ENCODE peak calls at places on chromosomes 6 and 20, in seven cellular contexts. F, E, I, T, R, V and J are unnamed samples.

GRCh38 chr6:128635219-128635618 is 114.8 kb upstream of the PTPRK start:
- DNase-seq in F (no peak), E (no peak), I (no peak), T (no peak), R (no peak), V (no peak), J (no peak)

GRCh38 chr6:135231469-135231844 is 50.3 kb downstream of the MYB start:
- DNase-seq in F (no peak), E (no peak), I (no peak), T (no peak), R (no peak), V (peak; percentile 7), J (no peak)

GRCh38 chr6:12051861-12052368 is 39.8 kb downstream of the HIVEP1 start:
- DNase-seq in F (peak; percentile 93), E (no peak), I (no peak), T (no peak), R (no peak), V (peak; percentile 24), J (peak; percentile 27)

GRCh38 chr6:16676978-16677377 is 84.3 kb downstream of the ATXN1 start:
- DNase-seq in F (no peak), E (no peak), I (no peak), T (peak; percentile 62), R (no peak), V (peak; percentile 34), J (peak; percentile 39)

GRCh38 chr6:157222201-157222981 is 100.9 kb downstream of the TMEM242 start:
- DNase-seq in F (no peak), E (no peak), I (no peak), T (no peak), R (no peak), V (no peak), J (no peak)

GRCh38 chr6:25801423-25801822 is 30.4 kb downstream of the SLC17A1 start:
- DNase-seq in F (no peak), E (no peak), I (no peak), T (no peak), R (no peak), V (no peak), J (no peak)

GRCh38 chr6:156538875-156539660 is 238.1 kb upstream of the ARID1B start:
- DNase-seq in F (no peak), E (no peak), I (no peak), T (no peak), R (no peak), V (peak; percentile 55), J (no peak)

GRCh38 chr6:98471444-98471843 is 362.9 kb upstream of the POU3F2 start:
- DNase-seq in F (no peak), E (no peak), I (no peak), T (no peak), R (no peak), V (no peak), J (no peak)

GRCh38 chr6:13586936-13587542 is 12.6 kb downstream of the SIRT5 start:
- DNase-seq in F (no peak), E (no peak), I (no peak), T (no peak), R (peak; percentile 14), V (no peak), J (no peak)

GRCh38 chr6:35727206-35727934 is 9.5 kb upstream of the ARMC12 start:
- DNase-seq in F (peak; percentile 73), E (no peak), I (peak; percentile 68), T (peak; percentile 89), R (peak; percentile 64), V (peak; percentile 41), J (peak; percentile 77)

GRCh38 chr6:106608080-106608668 is 21.1 kb downstream of the RTN4IP1 start:
- DNase-seq in F (peak; percentile 89), E (no peak), I (peak; percentile 50), T (no peak), R (peak; percentile 23), V (peak; percentile 61), J (peak; percentile 37)

GRCh38 chr6:16306334-16306733 is 67.9 kb downstream of the GMPR start:
- DNase-seq in F (no peak), E (no peak), I (no peak), T (no peak), R (no peak), V (no peak), J (no peak)

GRCh38 chr6:142377112-142377848 is 75.5 kb downstream of the ADGRG6 start:
- DNase-seq in F (no peak), E (no peak), I (no peak), T (no peak), R (no peak), V (no peak), J (peak; percentile 5)

GRCh38 chr6:140784573-140784972 is 1348.2 kb upstream of the GJE1 start:
- DNase-seq in F (no peak), E (no peak), I (no peak), T (no peak), R (no peak), V (no peak), J (no peak)

GRCh38 chr20:35575958-35576357 is 34.1 kb downstream of the ERGIC3 start:
- DNase-seq in F (no peak), E (no peak), I (no peak), T (no peak), R (no peak), V (no peak), J (no peak)

GRCh38 chr6:617485-618100 is 39.3 kb downstream of the HUS1B start:
- DNase-seq in F (no peak), E (no peak), I (no peak), T (no peak), R (no peak), V (peak; percentile 5), J (no peak)

GRCh38 chr6:116034327-116034726 is 26.4 kb downstream of the FRK start:
- DNase-seq in F (no peak), E (no peak), I (no peak), T (no peak), R (peak; percentile 8), V (peak; percentile 72), J (no peak)

GRCh38 chr20:20362774-20363435 is 5.0 kb upstream of the INSM1 start:
- DNase-seq in F (no peak), E (no peak), I (no peak), T (no peak), R (no peak), V (no peak), J (no peak)

GRCh38 chr20:53321596-53321995 is 272.0 kb downstream of the ZNF217 start:
- DNase-seq in F (no peak), E (no peak), I (no peak), T (no peak), R (no peak), V (peak; percentile 25), J (no peak)

GRCh38 chr20:5153612-5154542 is 27.1 kb downstream of the CDS2 start:
- DNase-seq in F (no peak), E (no peak), I (no peak), T (no peak), R (no peak), V (no peak), J (no peak)

GRCh38 chr6:134063121-134063965 is 10.9 kb upstream of the SLC2A12 start:
- DNase-seq in F (no peak), E (no peak), I (no peak), T (no peak), R (no peak), V (no peak), J (no peak)

GRCh38 chr6:80607814-80608391 is 501.4 kb downstream of the BCKDHB start:
- DNase-seq in F (peak; percentile 64), E (no peak), I (no peak), T (peak; percentile 13), R (peak; percentile 35), V (peak; percentile 81), J (peak; percentile 8)

GRCh38 chr6:17385660-17386059 is 7.7 kb upstream of the CAP2 start:
- DNase-seq in F (no peak), E (no peak), I (no peak), T (no peak), R (peak; percentile 35), V (peak; percentile 43), J (no peak)

GRCh38 chr6:111757342-111757741 is 115.9 kb downstream of the FYN start:
- DNase-seq in F (no peak), E (no peak), I (no peak), T (no peak), R (no peak), V (peak; percentile 66), J (no peak)

GRCh38 chr6:132445201-132445951 is 44.1 kb upstream of the MOXD1 start:
- DNase-seq in F (no peak), E (no peak), I (no peak), T (no peak), R (peak; percentile 37), V (peak; percentile 91), J (no peak)

GRCh38 chr20:37350655-37351574 is 5.0 kb downstream of the SRC start:
- DNase-seq in F (no peak), E (no peak), I (no peak), T (peak; percentile 54), R (no peak), V (no peak), J (no peak)

GRCh38 chr6:43971776-43972126 is 155.5 kb downstream of the MRPL14 start:
- DNase-seq in F (no peak), E (no peak), I (no peak), T (no peak), R (no peak), V (no peak), J (no peak)

GRCh38 chr6:30836431-30836866 is 47.9 kb upstream of the DDR1 start:
- DNase-seq in F (no peak), E (no peak), I (no peak), T (no peak), R (peak; percentile 36), V (no peak), J (peak; percentile 53)

GRCh38 chr20:15205023-15205422 is 867.6 kb upstream of the FLRT3 start:
- DNase-seq in F (no peak), E (no peak), I (no peak), T (no peak), R (no peak), V (no peak), J (no peak)

GRCh38 chr6:37897321-37897720 is 77.8 kb downstream of the ZFAND3 start:
- DNase-seq in F (no peak), E (no peak), I (peak; percentile 41), T (no peak), R (no peak), V (peak; percentile 12), J (no peak)

GRCh38 chr6:139547082-139547776 is 172.8 kb upstream of the CITED2 start:
- DNase-seq in F (no peak), E (no peak), I (peak; percentile 32), T (no peak), R (no peak), V (no peak), J (no peak)

GRCh38 chr6:12595161-12595792 is 121.3 kb upstream of the PHACTR1 start:
- DNase-seq in F (peak; percentile 31), E (no peak), I (no peak), T (no peak), R (no peak), V (peak; percentile 55), J (no peak)

GRCh38 chr6:160534050-160534696 is 129.9 kb downstream of the LPA start:
- DNase-seq in F (no peak), E (peak; percentile 66), I (peak; percentile 35), T (peak; percentile 39), R (peak; percentile 32), V (peak; percentile 58), J (peak; percentile 72)